ENCODE peak calls at places on chromosomes 1 and 21, in four cellular contexts. J is fibroblast of villous mesenchyme, C is heart right ventricle, B is fibroblast of mammary gland. V is an unnamed sample.

GRCh38 chr1:67888208-67888607 is 54.9 kb upstream of the GNG12 start:
- DNase-seq in C (no peak), B (no peak), J (no peak), V (no peak)

GRCh38 chr1:151945725-151946365 is 36.5 kb upstream of the THEM4 start:
- DNase-seq in J (peak; percentile 96), B (peak; percentile 98), C (peak; percentile 76), V (peak; percentile 99)

GRCh38 chr1:65581120-65581519 is 160.7 kb downstream of the LEPR start:
- DNase-seq in C (no peak), B (peak; percentile 2), J (peak; percentile 20), V (peak; percentile 16)

GRCh38 chr1:39732730-39733129 is 6.0 kb upstream of the PPIE start:
- DNase-seq in C (no peak), B (no peak), J (no peak), V (no peak)

GRCh38 chr1:167912294-167912693 is 1.6 kb downstream of the ADCY10 start:
- DNase-seq in B (no peak), C (no peak), J (no peak), V (no peak)

GRCh38 chr1:204623365-204623893 is 62.1 kb downstream of the LRRN2 start:
- DNase-seq in C (no peak), B (peak; percentile 76), J (peak; percentile 53), V (no peak)

GRCh38 chr21:41302976-41303375 is 13.6 kb upstream of the FAM3B start:
- DNase-seq in C (no peak), J (no peak), B (peak; percentile 11), V (no peak)

GRCh38 chr1:203058674-203058931 is 27.2 kb downstream of the MYOG start:
- DNase-seq in J (no peak), C (no peak), B (no peak), V (no peak)

GRCh38 chr1:36089393-36090121 is 865 bp downstream of the ADPRS start:
- DNase-seq in J (peak; percentile 82), C (no peak), B (peak; percentile 31), V (peak; percentile 58)

GRCh38 chr1:12546771-12547585 is 71.0 kb downstream of the DHRS3 start:
- DNase-seq in J (no peak), B (peak; percentile 29), C (peak; percentile 81), V (peak; percentile 50)

GRCh38 chr1:100131623-100132022 is 1.1 kb downstream of the SASS6 start:
- DNase-seq in B (no peak), J (no peak), C (no peak), V (no peak)

GRCh38 chr1:100137602-100138001 is 4.6 kb downstream of the TRMT13 start:
- DNase-seq in C (no peak), J (no peak), B (no peak), V (no peak)

GRCh38 chr1:100130552-100131077 is 2.1 kb downstream of the SASS6 start:
- DNase-seq in B (peak; percentile 46), C (no peak), J (peak; percentile 81), V (peak; percentile 19)

GRCh38 chr1:100134872-100135271 is 1.9 kb downstream of the TRMT13 start:
- DNase-seq in B (peak; percentile 7), J (no peak), C (no peak), V (peak; percentile 25)

GRCh38 chr1:100132566-100133477 is at the start of the genes SASS6 and TRMT13:
- DNase-seq in C (peak; percentile 94), B (peak; percentile 98), J (peak; percentile 99), V (peak; percentile 99)
- TF ChIP-seq CTCF in C (no peak), B (no peak), J (no peak), V (no peak)

DNA sequence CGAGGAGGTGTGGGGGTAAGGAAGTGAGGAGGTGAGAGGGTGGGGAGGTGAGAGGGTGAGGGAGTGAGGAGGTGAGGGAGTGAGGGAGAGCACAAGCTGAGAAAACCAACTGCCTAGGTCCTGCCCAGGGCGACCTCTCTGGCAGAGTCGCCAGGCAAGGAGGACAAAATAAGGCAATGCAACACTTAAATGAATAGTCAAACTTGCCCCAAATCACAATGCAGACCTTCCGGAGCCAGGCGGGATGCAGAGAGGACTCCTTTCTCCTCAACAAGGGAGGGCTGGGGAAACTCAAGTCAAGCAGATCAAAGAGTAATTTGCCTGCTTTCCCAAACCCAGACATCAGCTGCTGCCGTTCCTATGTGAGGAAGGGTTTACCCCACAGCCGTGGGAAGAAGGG is 86.0 kb downstream of the CCDC185 start:
- DNase-seq in C (no peak), J (no peak), B (no peak), V (no peak)
- H3K4me3 ChIP-seq in C (no peak overlapping the region), J (no peak overlapping the region), B (no peak overlapping the region), V (no peak overlapping the region)

DNA sequence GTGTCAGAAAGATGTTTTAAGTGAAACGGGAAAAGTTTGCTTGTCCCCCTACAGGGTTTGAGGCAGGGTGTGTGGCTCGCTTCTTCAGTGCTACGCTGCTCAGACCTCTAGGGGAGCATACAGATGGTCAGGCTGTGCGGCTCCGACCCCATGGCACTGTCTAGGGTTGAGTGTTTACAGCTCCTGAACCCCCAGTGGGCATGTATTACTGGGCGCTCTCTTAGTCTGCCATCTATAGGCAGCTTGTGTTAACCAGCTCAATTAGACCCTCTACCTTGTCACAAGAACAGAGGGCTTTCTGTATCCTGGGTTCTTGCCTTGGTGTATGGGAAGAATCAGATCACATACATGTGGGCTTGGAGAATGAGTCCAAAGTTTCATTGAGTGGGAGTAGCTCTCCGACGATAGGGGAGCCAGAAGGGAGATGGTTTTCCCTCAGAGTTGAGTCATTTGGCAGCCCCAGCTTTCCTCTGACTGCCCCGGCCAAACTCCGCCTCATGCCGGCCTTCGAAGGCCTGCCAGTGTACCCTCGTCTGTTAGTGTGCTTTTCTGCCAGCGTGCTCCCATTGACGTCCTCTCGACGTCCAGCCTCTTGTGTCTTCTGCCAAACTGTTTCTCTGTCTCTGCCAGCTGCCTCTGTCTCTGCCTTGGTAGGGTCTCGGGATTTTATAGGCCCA is 38.6 kb upstream of the ADGRL4 start:
- DNase-seq in C (no peak), B (peak; percentile 74), J (no peak), V (no peak)
- TF ChIP-seq CTCF in C (no peak), B (no peak), J (no peak), V (no peak)

DNA sequence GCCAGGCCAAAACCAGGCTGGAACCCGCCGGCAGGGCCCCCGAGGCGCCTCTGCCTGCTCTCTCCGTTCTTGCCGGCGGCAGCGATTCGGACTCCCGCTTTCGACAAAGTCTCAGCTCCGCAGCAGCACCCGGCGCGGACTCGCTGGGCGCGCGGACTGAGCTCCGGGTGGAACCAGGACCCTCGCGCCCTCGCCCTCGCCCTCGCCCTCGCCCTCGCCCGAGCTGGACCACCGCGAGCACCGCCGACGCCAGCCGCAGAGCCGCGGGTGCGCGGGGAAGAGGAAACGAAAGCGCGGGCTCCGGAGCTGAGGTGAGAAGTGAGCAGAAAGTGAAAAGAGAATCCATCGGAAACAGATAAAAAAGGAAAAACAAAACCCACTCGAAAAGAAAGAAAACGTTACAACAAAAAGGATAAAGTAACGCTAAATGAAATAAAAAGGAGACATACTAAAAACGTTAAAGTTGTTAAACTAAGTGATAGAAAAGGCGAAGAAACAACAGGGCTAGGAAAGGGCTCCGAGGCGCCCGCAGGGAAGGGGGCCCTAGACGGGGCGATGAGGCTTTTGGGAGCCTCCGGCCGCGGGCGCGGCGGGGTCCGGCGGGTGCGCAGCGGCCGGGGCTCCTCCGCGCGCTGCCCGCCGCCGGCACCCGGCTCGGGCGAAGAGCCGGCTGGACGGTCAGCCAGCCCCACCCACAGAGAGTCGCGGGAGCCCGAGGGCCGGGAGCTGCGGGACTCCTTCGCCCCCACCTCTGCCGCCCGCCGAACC is 64.8 kb downstream of the MEF2D start:
- DNase-seq in C (no peak), B (no peak), J (no peak), V (no peak)
- H3K4me3 ChIP-seq in C (peak overlapping the region; percentile 25), B (no peak overlapping the region), J (peak overlapping the region; percentile 13), V (peak overlapping the region; percentile 22)

DNA sequence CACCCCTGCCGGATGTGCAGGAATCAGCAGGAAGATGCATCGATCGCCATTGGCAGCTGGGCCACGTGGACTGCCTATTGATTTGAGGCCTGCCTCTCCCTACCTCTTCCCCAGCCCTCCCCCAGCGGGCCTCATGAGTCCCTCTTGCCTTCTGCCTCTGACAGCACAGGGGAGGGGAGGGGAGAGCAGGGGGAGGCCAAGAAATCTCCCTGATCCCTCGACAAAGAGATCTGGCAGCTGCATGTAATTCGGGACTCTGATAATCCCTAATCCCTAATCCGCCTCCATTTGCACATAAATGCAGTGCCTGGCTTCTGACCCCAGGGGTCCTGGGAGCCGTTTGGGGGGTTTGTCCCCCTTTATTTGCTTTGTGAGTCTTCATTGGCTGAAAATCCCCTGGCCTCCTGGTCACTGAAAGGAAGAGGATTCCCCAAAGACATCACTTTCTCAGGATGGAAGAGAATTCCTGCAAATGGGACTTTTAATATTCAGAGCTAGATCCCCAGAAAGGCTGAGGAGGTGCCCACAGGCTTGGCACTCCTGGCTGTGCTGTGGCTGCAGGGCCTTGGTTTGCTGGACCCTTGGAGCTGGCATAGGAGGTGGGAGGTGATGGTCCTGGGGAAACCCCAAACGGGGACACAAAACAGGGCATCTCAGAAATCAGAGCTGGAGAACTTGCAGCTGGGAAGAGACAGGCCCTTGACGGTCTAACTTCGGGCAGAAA is 239.4 kb upstream of the POU3F1 start:
- DNase-seq in J (no peak), C (no peak), B (no peak), V (no peak)
- TF ChIP-seq CTCF in J (no peak), C (no peak), B (no peak), V (no peak)

GRCh38 chr1:210233216-210233494 is 559 bp downstream of the SERTAD4 start:
- DNase-seq in B (no peak), C (no peak), J (no peak), V (no peak)
- H3K4me3 ChIP-seq in B (peak overlapping the region; percentile 48), C (peak overlapping the region; percentile 51), J (peak overlapping the region; percentile 66), V (peak overlapping the region; percentile 70)

DNA sequence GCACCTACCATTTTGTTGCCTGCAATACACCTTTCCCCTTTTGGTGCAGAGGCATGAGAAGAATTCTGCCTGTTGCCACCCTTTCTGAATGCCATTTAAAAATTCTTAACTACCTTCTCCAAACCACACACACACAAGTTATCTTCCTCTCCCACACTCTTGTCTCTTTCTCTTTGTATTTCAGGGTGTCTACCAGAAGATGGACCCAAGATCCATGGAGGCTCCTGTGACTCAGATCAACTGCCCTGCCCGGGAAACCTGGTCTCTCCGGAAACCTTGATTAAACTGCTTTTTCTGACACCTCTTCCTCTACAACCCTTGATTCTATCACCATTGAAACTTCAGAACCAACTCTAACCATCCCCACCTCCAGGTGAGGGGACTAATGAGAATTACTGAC is 2.4 kb upstream of the TARS2 start:
- DNase-seq in C (no peak), J (peak; percentile 50), B (peak; percentile 61), V (peak; percentile 59)
- TF ChIP-seq CTCF in C (peak; percentile 9), J (peak; percentile 49), B (peak; percentile 47), V (peak; percentile 71)

GRCh38 chr21:34180406-34180805 is 107.0 kb downstream of the MRPS6 start:
- DNase-seq in B (no peak), J (no peak), C (no peak), V (no peak)
- H3K4me3 ChIP-seq in B (no peak overlapping the region), J (no peak overlapping the region), C (no peak overlapping the region), V (no peak overlapping the region)